ENCODE peak calls at places on chromosomes 16 and 17, in four cellular contexts. X, B, O and S are unnamed samples.

GRCh38 chr17:81035389-81036127 is 607 bp downstream of the BAIAP2 start:
- DNase-seq in B (no peak), O (no peak), X (no peak), S (peak)

GRCh38 chr16:25633549-25633948 is 58.2 kb upstream of the HS3ST4 start:
- DNase-seq in B (no peak), X (no peak), O (no peak), S (peak)

GRCh38 chr16:83953796-83954576 is 946 bp downstream of the OSGIN1 start:
- DNase-seq in B (no peak), O (peak), X (peak), S (peak)

GRCh38 chr17:58327363-58328194 is 1.0 kb downstream of the TSPOAP1 start:
- DNase-seq in B (no peak), O (no peak), X (no peak), S (no peak)

GRCh38 chr16:87472935-87473334 is 19.9 kb downstream of the ZCCHC14 start:
- DNase-seq in B (no peak), O (no peak), X (no peak), S (no peak)

GRCh38 chr16:84344781-84345180 is 23.6 kb upstream of the ATP2C2 start:
- DNase-seq in X (no peak), O (no peak), B (no peak), S (no peak)

GRCh38 chr17:17868637-17869522 is 32.1 kb upstream of the SREBF1 start:
- DNase-seq in B (no peak), O (peak), X (no peak), S (peak)

GRCh38 chr16:29696881-29697331 is 17.9 kb downstream of the QPRT start:
- DNase-seq in O (no peak), X (no peak), B (no peak), S (no peak)

GRCh38 chr17:15464211-15464610 is 3.2 kb downstream of the CDRT4 start:
- DNase-seq in O (no peak), B (no peak), X (no peak), S (no peak)

GRCh38 chr17:80360396-80360795 is 54.6 kb upstream of the ENDOV start:
- DNase-seq in O (no peak), B (no peak), X (no peak), S (no peak)

GRCh38 chr16:87550510-87550961 is 51.8 kb upstream of the JPH3 start:
- DNase-seq in B (no peak), O (no peak), X (no peak), S (no peak)

GRCh38 chr17:79631640-79632431 is 21.0 kb upstream of the RBFOX3 start:
- DNase-seq in O (no peak), B (no peak), X (no peak), S (no peak)

GRCh38 chr16:21083729-21084268 is 66.8 kb downstream of the DNAH3 start:
- DNase-seq in B (peak), O (peak), X (no peak), S (peak)

GRCh38 chr16:1729026-1729425 is 23.0 kb downstream of the MAPK8IP3 start:
- DNase-seq in X (no peak), B (no peak), O (no peak), S (no peak)

GRCh38 chr16:70152578-70153302 is 20.8 kb upstream of the CLEC18C start:
- DNase-seq in O (no peak), X (no peak), B (no peak), S (no peak)

GRCh38 chr17:45170280-45170975 is 8.8 kb downstream of the HEXIM2 start:
- DNase-seq in O (no peak), X (no peak), B (no peak), S (no peak)

GRCh38 chr17:45172232-45172540 is 10.5 kb downstream of the HEXIM2 start:
- DNase-seq in B (no peak), O (no peak), X (no peak), S (no peak)

GRCh38 chr17:45171338-45172231 is 9.9 kb downstream of the HEXIM2 start:
- DNase-seq in X (peak), O (no peak), B (no peak), S (no peak)

GRCh38 chr17:45170976-45171337 is 9.3 kb downstream of the HEXIM2 start:
- DNase-seq in X (peak), O (peak), B (peak), S (peak)

GRCh38 chr17:45172541-45173286 is 11.0 kb downstream of the HEXIM2 start:
- DNase-seq in X (peak), O (peak), B (peak), S (peak)
- H3K4me3 ChIP-seq in X (peak), O (no peak), B (peak), S (no peak)

GRCh38 chr16:68246121-68246520 is 948 bp downstream of the PLA2G15 start:
- DNase-seq in B (no peak), X (no peak), O (no peak), S (no peak)

GRCh38 chr16:68244481-68244902 is 681 bp upstream of the PLA2G15 start:
- DNase-seq in O (no peak), X (no peak), B (no peak), S (no peak)

GRCh38 chr16:68246671-68247070 is 1.5 kb downstream of the PLA2G15 start:
- DNase-seq in O (no peak), X (no peak), B (no peak), S (peak)

GRCh38 chr16:68242926-68243858 is 2.0 kb upstream of the PLA2G15 start:
- DNase-seq in X (no peak), B (no peak), O (no peak), S (no peak)

DNA sequence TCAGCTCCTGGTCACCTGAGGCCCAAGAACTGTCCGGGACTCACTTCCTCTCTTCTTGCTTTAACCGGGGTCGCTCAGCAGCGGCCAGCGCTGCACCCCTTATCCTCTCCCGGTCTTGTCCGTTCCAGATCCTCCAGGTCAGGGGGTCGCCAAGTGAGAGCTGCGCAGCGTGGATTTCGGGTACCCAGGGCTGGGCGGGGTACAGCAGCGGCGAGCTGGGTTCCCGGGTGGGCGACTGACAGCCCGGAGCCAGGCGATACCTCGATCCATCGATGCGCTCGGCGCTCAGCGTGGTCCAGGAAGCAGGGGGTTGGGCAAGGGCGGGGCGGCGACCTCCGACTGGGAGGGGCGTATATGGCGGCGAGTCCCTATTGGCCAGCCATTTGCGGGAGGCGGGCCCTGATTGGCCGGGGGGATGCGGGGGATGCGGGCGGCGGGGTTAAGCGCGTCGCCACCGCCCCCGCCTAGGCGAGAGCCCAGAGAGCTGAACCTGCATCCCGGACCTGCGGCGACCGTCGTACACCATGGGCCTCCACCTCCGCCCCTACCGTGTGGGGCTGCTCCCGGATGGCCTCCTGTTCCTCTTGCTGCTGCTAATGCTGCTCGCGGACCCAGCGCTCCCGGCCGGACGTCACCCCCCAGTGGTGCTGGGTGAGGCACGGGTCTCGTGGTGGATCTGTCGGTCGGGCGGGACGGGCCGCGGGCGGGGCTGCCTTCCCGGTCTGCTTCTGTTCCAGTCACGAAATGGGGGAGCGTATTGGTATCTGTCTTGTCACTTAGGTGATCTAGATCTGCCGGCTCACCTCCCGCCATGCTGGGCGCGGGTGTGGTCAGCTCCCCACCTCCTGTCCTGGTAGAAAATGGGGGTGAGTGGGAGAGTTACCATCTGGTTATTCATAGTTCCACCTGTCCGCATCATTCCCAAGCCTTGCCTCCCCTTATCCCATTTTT is at the start of gene PLA2G15:
- DNase-seq in O (peak), X (no peak), B (peak), S (peak)
- TF ChIP-seq CTCF in O (no peak), X (no peak), B (no peak), S (no peak)

DNA sequence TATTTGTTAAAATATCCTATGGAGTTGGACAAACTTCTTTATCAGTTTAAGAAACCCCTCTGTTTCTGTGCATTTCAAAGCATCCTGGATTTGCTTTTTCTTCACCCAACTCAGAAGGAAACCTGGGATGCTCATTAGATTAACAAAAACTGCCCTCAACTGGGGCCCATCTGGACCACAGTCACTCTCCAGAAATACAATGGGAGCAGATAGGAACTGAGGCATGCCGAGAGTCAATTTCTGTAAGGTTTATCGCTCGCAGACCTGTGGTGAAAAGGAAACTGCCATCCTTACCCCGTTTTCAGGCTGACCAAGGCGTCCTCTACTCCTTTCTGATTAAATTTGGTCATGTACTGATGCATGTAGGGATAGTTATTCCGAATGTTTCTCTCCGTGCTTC is 360.3 kb downstream of the GRIN2A start:
- DNase-seq in B (no peak), X (no peak), O (no peak), S (no peak)
- H3K4me3 ChIP-seq in B (no peak), X (no peak), O (no peak), S (no peak)

DNA sequence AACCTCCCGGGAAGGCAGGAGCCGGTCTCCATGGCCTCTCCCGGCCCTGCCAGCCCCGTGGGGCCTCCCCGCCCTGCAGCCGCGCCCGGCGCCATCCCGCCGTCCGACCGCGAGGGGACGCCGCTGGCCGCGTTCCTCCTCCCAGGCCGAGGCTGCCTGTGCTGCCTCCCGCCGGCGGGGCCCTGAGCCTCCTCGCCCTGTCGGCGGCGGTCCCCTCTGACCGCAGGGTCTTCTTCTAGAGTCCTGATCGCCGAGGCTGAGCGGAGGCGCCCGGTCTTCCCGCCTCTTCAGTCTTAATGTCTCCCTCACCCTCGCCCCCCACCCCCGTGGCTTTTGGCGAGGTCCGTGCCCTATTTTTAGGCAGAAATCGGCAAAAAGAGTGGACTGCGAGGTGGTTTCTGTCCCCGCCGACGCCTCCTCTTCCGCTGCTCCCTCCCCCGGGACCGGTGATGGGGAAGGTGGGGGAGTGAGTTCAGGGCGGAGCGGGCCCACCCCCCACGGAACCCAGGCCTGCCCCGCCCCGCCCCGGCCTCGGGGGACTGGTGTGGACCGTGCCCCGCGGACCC is 794 bp upstream of the CPNE7 start:
- DNase-seq in X (no peak), O (peak), B (no peak), S (peak)
- TF ChIP-seq CTCF in X (peak), O (peak), B (peak), S (no peak)

DNA sequence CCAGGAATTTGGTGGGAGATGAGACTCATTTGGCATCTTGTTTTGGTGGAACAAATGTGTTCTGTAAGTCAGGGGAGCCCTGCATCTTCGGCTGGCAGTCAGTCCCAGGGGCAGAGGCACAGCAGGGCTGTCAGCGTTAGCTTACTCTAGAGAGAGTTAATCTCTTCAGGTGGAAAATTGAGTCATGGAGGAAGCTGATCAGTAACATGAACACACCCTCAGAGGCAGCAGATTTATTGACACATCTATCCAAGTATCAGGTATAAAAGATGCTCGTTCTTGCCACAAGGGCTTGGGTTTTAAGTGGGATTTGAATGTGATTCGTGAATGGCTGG is 55.2 kb downstream of the EPN2 start:
- DNase-seq in O (no peak), X (no peak), B (no peak), S (no peak)
- H3K4me3 ChIP-seq in O (no peak), X (no peak), B (no peak), S (no peak)

DNA sequence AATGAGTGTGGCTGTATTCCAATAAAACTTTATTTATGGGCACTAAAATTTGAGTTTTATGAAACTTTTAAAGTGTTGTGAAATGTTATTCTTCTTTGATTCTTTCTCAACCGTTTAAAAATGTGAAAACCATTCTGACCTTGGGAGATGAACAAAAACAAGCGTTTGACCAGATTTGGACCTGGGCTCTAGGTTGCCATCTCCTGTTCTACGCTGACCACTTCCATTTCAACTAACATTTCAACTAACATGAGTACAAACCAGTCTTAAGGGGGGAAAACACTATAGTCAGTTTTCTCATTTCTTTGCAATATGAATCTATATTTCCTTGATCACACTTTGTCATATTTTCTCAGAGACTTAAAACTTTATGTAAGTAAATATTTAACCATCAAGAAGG is 118.4 kb upstream of the IRX5 start:
- DNase-seq in X (no peak), B (no peak), O (peak), S (peak)
- TF ChIP-seq CTCF in X (no peak), B (no peak), O (peak), S (peak)

GRCh38 chr17:75557852-75558665 is 29.5 kb upstream of the MYO15B start:
- DNase-seq in O (no peak), X (no peak), B (no peak), S (no peak)

GRCh38 chr17:75559958-75560533 is 27.6 kb upstream of the MYO15B start:
- DNase-seq in X (no peak), B (no peak), O (no peak), S (no peak)

GRCh38 chr17:75555679-75556153 is 30.2 kb downstream of the LLGL2 start:
- DNase-seq in X (no peak), O (no peak), B (no peak), S (no peak)

GRCh38 chr17:75558666-75559530 is 28.7 kb upstream of the MYO15B start:
- DNase-seq in B (no peak), O (no peak), X (no peak), S (no peak)

GRCh38 chr17:75557075-75557851 is 30.3 kb upstream of the MYO15B start:
- DNase-seq in X (no peak), O (peak), B (no peak), S (peak)
- H3K4me3 ChIP-seq in X (no peak), O (no peak), B (no peak), S (no peak)

GRCh38 chr16:26791166-26791565 is 275.6 kb upstream of the C16orf82 start:
- DNase-seq in X (no peak), B (no peak), O (no peak), S (no peak)

GRCh38 chr16:26795184-26795583 is 271.5 kb upstream of the C16orf82 start:
- DNase-seq in X (no peak), B (no peak), O (no peak), S (no peak)
- TF ChIP-seq CTCF in X (no peak), B (no peak), O (no peak), S (no peak)

DNA sequence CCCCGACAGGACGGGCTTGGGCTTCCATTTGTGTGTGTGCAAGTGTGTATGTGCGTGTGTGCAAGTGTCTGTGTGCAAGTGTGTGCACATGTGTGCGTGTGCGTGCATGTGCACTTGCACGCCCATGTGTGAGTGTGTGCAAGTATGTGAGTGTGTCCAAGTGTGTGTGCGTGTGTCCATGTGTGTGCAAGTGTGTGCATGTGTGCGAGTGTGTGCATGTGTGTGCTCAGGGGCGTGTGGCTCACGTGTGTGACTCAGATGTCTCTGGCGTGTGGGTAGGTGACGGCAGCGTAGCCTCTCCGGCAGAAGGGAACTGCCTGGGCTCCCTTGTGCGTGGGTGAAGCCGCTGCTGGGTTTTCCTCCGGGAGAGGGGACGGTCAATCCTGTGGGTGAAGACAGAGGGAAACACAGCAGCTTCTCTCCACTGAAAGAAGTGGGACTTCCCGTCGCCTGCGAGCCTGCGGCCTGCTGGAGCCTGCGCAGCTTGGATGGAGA is 23.1 kb upstream of the ITGAX start:
- DNase-seq in B (no peak), O (no peak), X (no peak), S (no peak)
- H3K4me3 ChIP-seq in B (no peak), O (no peak), X (no peak), S (no peak)

GRCh38 chr17:4617590-4618356 is 23.7 kb downstream of the ALOX15 start:
- DNase-seq in X (no peak), B (no peak), O (no peak), S (no peak)
- TF ChIP-seq CTCF in X (no peak), B (no peak), O (no peak), S (no peak)